ENCODE peak calls at places on chromosomes 2 and 18, in four cellular contexts. U is Panc1, J is GM12878, R is HCT116. H is an unnamed sample.
A peak's percentile ranks its signal among the peaks of the same experiment; 100 is the strongest.

GRCh38 chr2:45793998-45794720 is 142.7 kb downstream of the PRKCE start:
- ATAC-seq in J (no peak), R (no peak), U (no peak), H (no peak)

GRCh38 chr2:133908171-133908570 is 339.9 kb upstream of the NCKAP5 start:
- ATAC-seq in R (no peak), U (no peak), J (no peak), H (no peak)

GRCh38 chr2:196233808-196234501 is 62.6 kb upstream of the STK17B start:
- ATAC-seq in U (no peak), R (peak; percentile 22), J (peak; percentile 77), H (peak; percentile 23)

GRCh38 chr2:215613265-215613664 is 177.4 kb upstream of the FN1 start:
- ATAC-seq in J (peak; percentile 12), R (no peak), U (no peak), H (no peak)

GRCh38 chr2:147182260-147182659 is 662.6 kb upstream of the ACVR2A start:
- ATAC-seq in U (no peak), J (peak; percentile 92), R (peak; percentile 55), H (no peak)

GRCh38 chr2:239278941-239279365 is 121.9 kb downstream of the HDAC4 start:
- ATAC-seq in U (no peak), J (no peak), R (peak; percentile 11), H (peak; percentile 16)

GRCh38 chr2:233689498-233689897 is 3.2 kb upstream of the UGT1A6 start:
- ATAC-seq in U (no peak), J (no peak), R (no peak), H (no peak)

GRCh38 chr18:35205199-35205712 is 35.6 kb upstream of the ZNF397 start:
- ATAC-seq in R (no peak), U (no peak), J (no peak), H (no peak)

GRCh38 chr2:18550383-18550905 is 10.0 kb downstream of the RDH14 start:
- ATAC-seq in R (no peak), J (no peak), U (no peak), H (no peak)

GRCh38 chr2:221844187-221844586 is 272.1 kb upstream of the EPHA4 start:
- ATAC-seq in R (no peak), U (no peak), J (peak; percentile 74), H (no peak)

GRCh38 chr2:238449909-238450417 is 23.2 kb downstream of the ASB1 start:
- ATAC-seq in U (no peak), R (no peak), J (no peak), H (peak; percentile 81)

GRCh38 chr2:54454922-54455583 is 1.1 kb upstream of the SPTBN1 start:
- ATAC-seq in U (no peak), R (no peak), J (peak; percentile 8), H (no peak)

GRCh38 chr2:37367984-37368383 is 23.6 kb downstream of the QPCT start:
- ATAC-seq in J (no peak), U (no peak), R (no peak), H (no peak)

GRCh38 chr18:77501266-77501665 is 251.6 kb downstream of the GALR1 start:
- ATAC-seq in U (no peak), J (no peak), R (no peak), H (no peak)

GRCh38 chr2:235577404-235578330 is 83.8 kb downstream of the AGAP1 start:
- ATAC-seq in U (no peak), J (no peak), R (no peak), H (peak; percentile 31)

GRCh38 chr2:54813584-54813983 is 90.1 kb downstream of the EML6 start:
- ATAC-seq in R (no peak), U (no peak), J (no peak), H (no peak)

GRCh38 chr18:7749510-7749981 is 182.4 kb downstream of the PTPRM start:
- ATAC-seq in U (no peak), J (no peak), R (no peak), H (peak; percentile 37)

GRCh38 chr2:68368657-68369339 is 3.7 kb downstream of the PLEK start:
- ATAC-seq in U (no peak), J (no peak), R (no peak), H (peak; percentile 58)

GRCh38 chr18:28030458-28030857 is 146.5 kb downstream of the CDH2 start:
- ATAC-seq in J (no peak), R (no peak), U (no peak), H (no peak)

GRCh38 chr18:8786766-8787670 is 81.7 kb downstream of the MTCL1 start:
- ATAC-seq in U (no peak), R (no peak), J (no peak), H (no peak)

GRCh38 chr2:230793573-230794359 is 71.0 kb upstream of the ITM2C start:
- ATAC-seq in R (peak; percentile 94), U (peak; percentile 98), J (no peak), H (peak; percentile 92)

GRCh38 chr2:241872313-241872642 is 2.7 kb downstream of the RTP5 start:
- ATAC-seq in R (no peak), U (no peak), J (peak; percentile 11), H (no peak)
- H3K4me3 ChIP-seq in R (no peak overlapping the region), U (no peak overlapping the region), J (no peak overlapping the region), H (no peak overlapping the region)

DNA sequence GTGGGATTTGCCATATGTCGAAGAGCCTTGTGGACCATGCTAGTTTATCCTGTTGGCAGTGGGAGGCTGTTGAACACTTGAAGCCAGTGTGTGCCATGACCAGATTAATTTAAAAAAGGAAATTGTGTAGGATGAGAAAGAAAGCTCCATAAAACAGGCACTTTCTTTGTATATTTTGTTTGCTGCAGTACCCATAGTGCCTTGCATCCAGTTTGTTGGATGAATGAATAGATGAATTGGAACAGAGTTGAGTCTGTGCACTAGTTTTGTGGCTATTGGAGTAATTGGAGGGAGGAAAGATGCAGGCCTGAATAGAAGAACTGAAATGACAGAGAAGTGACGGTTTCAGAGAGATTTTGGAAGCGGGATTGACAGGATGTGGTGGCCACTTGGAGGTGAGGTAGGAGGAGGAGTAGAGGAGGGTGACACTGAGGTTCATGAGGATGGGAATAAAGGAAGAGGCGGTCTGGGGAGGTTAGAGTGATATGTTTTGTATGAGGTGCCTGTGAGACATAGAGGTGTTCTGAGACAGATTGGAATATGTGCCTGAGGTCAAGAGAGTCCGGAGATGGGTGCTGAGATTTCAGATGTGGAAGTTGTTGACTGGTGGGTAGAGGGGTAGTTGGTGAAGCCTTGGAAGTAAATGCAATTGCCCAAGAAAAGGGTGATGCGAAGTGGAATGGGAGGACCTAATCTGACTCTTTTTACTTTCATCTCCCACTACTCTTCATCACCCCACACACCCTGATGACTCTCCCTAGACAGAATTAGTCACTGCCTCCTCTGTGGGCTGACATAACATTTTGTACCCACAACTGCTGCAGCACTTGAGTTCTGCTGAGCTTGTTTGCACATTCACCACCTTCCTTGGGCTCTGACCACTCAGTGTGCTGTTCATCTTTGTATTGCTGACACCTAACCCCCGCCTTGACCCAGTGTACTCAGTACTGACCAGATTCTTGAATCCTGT is 5.1 kb downstream of the DGUOK start:
- ATAC-seq in J (peak; percentile 36), R (no peak), U (no peak), H (no peak)
- TF ChIP-seq POLR2AphosphoS5 in J (no peak), R (no peak), U (no peak), H (no peak)

DNA sequence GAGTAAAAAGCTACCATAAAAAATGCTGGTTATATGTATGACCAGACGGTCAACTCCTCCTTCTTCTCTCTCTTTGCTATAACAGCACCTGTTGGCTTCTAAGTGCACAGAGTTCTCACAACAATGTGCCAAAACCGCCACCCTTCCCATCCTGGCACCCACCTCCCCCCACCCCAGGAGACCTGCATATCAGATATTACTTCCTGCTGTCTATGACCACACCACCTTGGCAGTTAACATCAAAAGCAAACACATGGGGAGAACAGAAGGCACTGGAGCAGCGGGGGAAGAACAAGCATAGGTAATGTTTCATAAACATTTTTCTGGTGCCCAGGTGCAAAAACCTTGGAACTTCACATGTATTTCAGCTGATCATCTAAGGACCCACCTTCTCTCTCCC is 15.5 kb downstream of the SPRED2 start:
- ATAC-seq in R (peak; percentile 26), J (peak; percentile 8), U (no peak), H (no peak)
- H3K4me1 ChIP-seq in R (peaks cover 57% of the 10 kb centered on the region), J (peaks cover 28% of the 10 kb centered on the region), U (peaks cover 77% of the 10 kb centered on the region), H (peaks cover 14% of the 10 kb centered on the region)

DNA sequence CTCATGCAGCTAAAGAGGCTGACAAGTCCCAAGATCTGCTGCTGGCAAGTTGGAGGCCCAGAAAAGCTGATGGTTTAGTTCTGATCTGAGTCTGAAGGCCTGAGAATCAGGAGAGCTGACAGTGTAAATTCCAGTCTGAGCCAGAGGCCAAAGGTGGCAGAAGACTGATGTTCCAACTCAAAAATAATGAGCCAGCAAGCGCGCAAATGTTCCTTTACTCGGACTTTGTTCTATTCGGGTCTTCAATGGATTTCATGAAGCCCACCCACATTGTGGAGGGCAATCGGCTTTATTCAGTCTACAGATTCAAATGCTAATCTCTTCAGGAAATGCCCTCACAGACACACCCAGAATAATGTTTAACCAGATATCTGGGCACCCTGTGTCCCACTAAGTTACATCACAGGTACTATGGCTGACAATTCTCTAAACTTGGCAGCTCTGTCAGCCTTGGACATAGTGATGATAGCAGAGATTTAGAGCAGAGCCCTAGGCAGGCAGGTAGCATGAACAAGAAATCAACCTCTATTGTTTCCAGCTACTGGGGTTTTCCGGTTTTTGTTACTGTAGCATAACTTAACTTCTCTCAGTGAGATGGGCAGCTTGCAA is 318.5 kb downstream of the HRH4 start:
- ATAC-seq in R (no peak), U (no peak), J (no peak), H (no peak)
- H3K4me3 ChIP-seq in R (no peak overlapping the region), U (no peak overlapping the region), J (no peak overlapping the region), H (no peak overlapping the region)

DNA sequence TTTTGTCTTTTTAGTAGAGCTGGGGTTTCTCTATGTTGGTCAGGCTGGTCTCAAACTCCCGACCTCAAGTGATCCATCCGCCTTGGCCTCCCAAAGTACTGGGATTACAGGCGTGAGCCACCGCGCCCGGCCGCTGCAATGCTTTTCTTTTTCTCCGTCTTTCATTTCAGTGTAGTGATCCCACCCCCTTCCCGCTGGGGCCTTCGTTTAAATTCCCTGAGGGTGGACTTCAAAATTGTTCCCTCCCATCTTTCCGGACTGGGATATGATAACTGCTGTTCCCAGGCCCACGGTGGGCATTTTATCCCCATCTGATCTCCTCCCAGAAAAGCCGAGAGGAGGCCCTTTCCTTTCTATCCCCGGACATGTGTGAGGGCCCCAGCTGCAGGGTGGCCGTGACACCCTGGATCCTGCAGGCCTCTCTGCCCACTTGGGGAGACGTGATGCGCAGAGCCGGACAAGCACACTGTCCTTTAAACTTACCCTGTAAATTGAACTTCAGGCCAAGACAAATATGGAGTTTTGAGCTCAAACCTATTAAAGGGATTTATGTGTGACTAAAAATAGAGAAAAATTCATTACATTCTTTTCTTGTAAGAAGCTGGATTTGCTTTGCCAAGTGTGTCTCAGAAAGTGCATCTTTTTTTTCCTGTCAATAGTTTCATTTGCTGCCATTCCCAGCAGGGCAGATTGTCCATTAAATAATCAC is 54.5 kb upstream of the AFF3 start:
- ATAC-seq in R (no peak), J (no peak), U (no peak), H (peak; percentile 27)
- TF ChIP-seq POLR2AphosphoS5 in R (no peak), J (no peak), U (no peak), H (peak; percentile 32)

GRCh38 chr2:127670957-127671290 is 4.4 kb downstream of the LIMS2 start:
- ATAC-seq in J (no peak), U (no peak), R (no peak), H (no peak)

GRCh38 chr2:127673304-127674069 is 1.8 kb downstream of the LIMS2 start:
- ATAC-seq in J (no peak), R (no peak), U (no peak), H (no peak)

GRCh38 chr2:127671557-127672302 is 3.6 kb downstream of the LIMS2 start:
- ATAC-seq in J (no peak), R (no peak), U (no peak), H (no peak)

GRCh38 chr2:127674241-127675209 is 805 bp downstream of the LIMS2 start:
- ATAC-seq in U (peak; percentile 51), J (peak; percentile 23), R (peak; percentile 58), H (peak; percentile 37)

GRCh38 chr2:127672341-127673303 is 2.7 kb downstream of the LIMS2 start:
- ATAC-seq in J (no peak), U (peak; percentile 26), R (no peak), H (peak; percentile 6)
- H3K4me1 ChIP-seq in J (no peaks in the 10 kb centered on the region), U (peaks cover 11% of the 10 kb centered on the region), R (no peaks in the 10 kb centered on the region), H (peaks cover 12% of the 10 kb centered on the region)

GRCh38 chr2:11778923-11779757 is 32.7 kb downstream of the LPIN1 start:
- ATAC-seq in U (peak; percentile 97), R (peak; percentile 100), J (peak; percentile 97), H (peak; percentile 89)
- H3K4me3 ChIP-seq in U (no peak overlapping the region), R (peak overlapping the region; percentile 28), J (no peak overlapping the region), H (peak overlapping the region; percentile 9)

H was measured in gastroesophageal sphincter.